ENCODE peak calls at places on chromosomes 5 and 9, in four cellular contexts. One of them, this sample, is unnamed.

GRCh38 chr5:141835928-141836667 is 42.1 kb downstream of the PCDH1 start:
- DNase-seq in endothelial cell: no peak
- DNase-seq in HuH-7: no peak
- DNase-seq in iris pigment epithelial cell: peak
- DNase-seq in this sample: no peak

GRCh38 chr9:127417130-127418036 is 6.8 kb upstream of the ZNF79 start:
- DNase-seq in endothelial cell: no peak
- DNase-seq in HuH-7: no peak
- DNase-seq in iris pigment epithelial cell: peak
- DNase-seq in this sample: no peak

GRCh38 chr9:135480071-135480941 is 724 bp downstream of the PPP1R26 start:
- DNase-seq in endothelial cell: peak
- DNase-seq in HuH-7: peak
- DNase-seq in iris pigment epithelial cell: peak
- DNase-seq in this sample: peak

GRCh38 chr5:159913048-159913447 is 3.2 kb upstream of the ADRA1B start:
- DNase-seq in endothelial cell: no peak
- DNase-seq in HuH-7: no peak
- DNase-seq in iris pigment epithelial cell: peak
- DNase-seq in this sample: peak

GRCh38 chr5:93990504-93991085 is 249.2 kb upstream of the POU5F2 start:
- DNase-seq in endothelial cell: no peak
- DNase-seq in HuH-7: no peak
- DNase-seq in iris pigment epithelial cell: no peak
- DNase-seq in this sample: no peak

GRCh38 chr5:135743684-135744083 is 90.8 kb upstream of the SLC25A48 start:
- DNase-seq in endothelial cell: no peak
- DNase-seq in HuH-7: no peak
- DNase-seq in iris pigment epithelial cell: no peak
- DNase-seq in this sample: no peak

GRCh38 chr5:139183502-139183901 is 14.7 kb downstream of the SIL1 start:
- DNase-seq in endothelial cell: no peak
- DNase-seq in HuH-7: no peak
- DNase-seq in iris pigment epithelial cell: no peak
- DNase-seq in this sample: no peak

GRCh38 chr5:150295172-150295611 is 5.6 kb upstream of the CAMK2A start:
- DNase-seq in endothelial cell: no peak
- DNase-seq in HuH-7: no peak
- DNase-seq in iris pigment epithelial cell: peak
- DNase-seq in this sample: no peak

GRCh38 chr5:154648706-154649105 is 106.5 kb upstream of the LARP1 start:
- DNase-seq in endothelial cell: no peak
- DNase-seq in HuH-7: no peak
- DNase-seq in iris pigment epithelial cell: no peak
- DNase-seq in this sample: no peak

GRCh38 chr9:134419684-134420076 is 93.4 kb downstream of the RXRA start:
- DNase-seq in endothelial cell: peak
- DNase-seq in HuH-7: peak
- DNase-seq in iris pigment epithelial cell: no peak
- DNase-seq in this sample: no peak

GRCh38 chr5:172806897-172807672 is 27.0 kb upstream of the ERGIC1 start:
- DNase-seq in endothelial cell: peak
- DNase-seq in HuH-7: peak
- DNase-seq in iris pigment epithelial cell: peak
- DNase-seq in this sample: peak

GRCh38 chr5:54090495-54091084 is 219.8 kb downstream of the ARL15 start:
- DNase-seq in endothelial cell: no peak
- DNase-seq in HuH-7: no peak
- DNase-seq in iris pigment epithelial cell: peak
- DNase-seq in this sample: peak

GRCh38 chr5:137282216-137282615 is 216.9 kb downstream of the SPOCK1 start:
- DNase-seq in endothelial cell: no peak
- DNase-seq in HuH-7: no peak
- DNase-seq in iris pigment epithelial cell: peak
- DNase-seq in this sample: peak

GRCh38 chr5:6279607-6280006 is 98.7 kb downstream of the MED10 start:
- DNase-seq in endothelial cell: no peak
- DNase-seq in HuH-7: no peak
- DNase-seq in iris pigment epithelial cell: no peak
- DNase-seq in this sample: no peak

This sample was measured in cardiac muscle cell.